ENCODE peak calls at places on chromosome 22, in five cellular contexts. H is transverse colon, R is heart right ventricle, V is lung, G is gastrocnemius medialis. M is an unnamed sample.

GRCh38 chr22:35230417-35230816 is 26.9 kb upstream of the HMGXB4 start:
- DNase-seq in H (no peak), R (no peak), V (no peak), G (no peak), M (no peak)

GRCh38 chr22:31244943-31245451 is 32.9 kb downstream of the LIMK2 start:
- DNase-seq in H (no peak), R (no peak), V (no peak), G (no peak), M (no peak)

GRCh38 chr22:24875862-24876506 is 70.0 kb downstream of the SGSM1 start:
- DNase-seq in H (no peak), R (no peak), V (no peak), G (no peak), M (no peak)

GRCh38 chr22:49214976-49215375 is 612.7 kb downstream of the BRD1 start:
- DNase-seq in H (peak), R (no peak), V (no peak), G (no peak), M (peak)

GRCh38 chr22:31631381-31631780 is 30.6 kb downstream of the PISD start:
- DNase-seq in H (no peak), R (no peak), V (no peak), G (no peak), M (no peak)

GRCh38 chr22:31119026-31119717 is 3.6 kb upstream of the INPP5J start:
- DNase-seq in H (no peak), R (peak), V (no peak), G (no peak), M (no peak)

GRCh38 chr22:37358386-37358785 is 68.9 kb downstream of the ELFN2 start:
- DNase-seq in H (no peak), R (no peak), V (no peak), G (no peak), M (no peak)

GRCh38 chr22:27670701-27671412 is 130.7 kb downstream of the MN1 start:
- DNase-seq in H (peak), R (peak), V (no peak), G (no peak), M (no peak)

GRCh38 chr22:17920145-17920605 is 104.2 kb downstream of the MICAL3 start:
- DNase-seq in H (peak), R (peak), V (no peak), G (no peak), M (no peak)

GRCh38 chr22:24128631-24129601 is 52.4 kb upstream of the SUSD2 start:
- DNase-seq in H (no peak), R (no peak), V (no peak), G (no peak), M (no peak)

GRCh38 chr22:33357894-33358440 is 299.8 kb upstream of the SYN3 start:
- DNase-seq in H (no peak), R (no peak), V (no peak), G (no peak), M (no peak)

GRCh38 chr22:30694638-30695350 is at the start of gene OSBP2:
- DNase-seq in H (peak), R (peak), V (peak), G (no peak), M (no peak)

GRCh38 chr22:24995649-24996180 is 43.2 kb downstream of the KIAA1671 start:
- DNase-seq in H (no peak), R (no peak), V (no peak), G (no peak), M (no peak)

GRCh38 chr22:26462971-26463661 is 20.5 kb downstream of the HPS4 start:
- DNase-seq in H (no peak), R (no peak), V (no peak), G (no peak), M (no peak)

GRCh38 chr22:49705631-49706352 is 121.9 kb downstream of the BRD1 start:
- DNase-seq in H (no peak), R (no peak), V (no peak), G (no peak), M (peak)

GRCh38 chr22:40889116-40889515 is 27.2 kb upstream of the DNAJB7 start:
- DNase-seq in H (no peak), R (no peak), V (no peak), G (no peak), M (no peak)

GRCh38 chr22:36334838-36335603 is 52.7 kb downstream of the MYH9 start:
- DNase-seq in H (no peak), R (no peak), V (no peak), G (no peak), M (no peak)

GRCh38 chr22:37126882-37127281 is 17.4 kb upstream of the TMPRSS6 start:
- DNase-seq in H (no peak), R (no peak), V (no peak), G (no peak), M (no peak)

GRCh38 chr22:45164217-45165123 is 745 bp downstream of the NUP50 start:
- DNase-seq in H (peak), R (peak), V (no peak), G (no peak), M (peak)

GRCh38 chr22:22673099-22673498 is 28.7 kb downstream of the GGTLC2 start:
- DNase-seq in H (no peak), R (no peak), V (no peak), G (no peak), M (no peak)

DNA sequence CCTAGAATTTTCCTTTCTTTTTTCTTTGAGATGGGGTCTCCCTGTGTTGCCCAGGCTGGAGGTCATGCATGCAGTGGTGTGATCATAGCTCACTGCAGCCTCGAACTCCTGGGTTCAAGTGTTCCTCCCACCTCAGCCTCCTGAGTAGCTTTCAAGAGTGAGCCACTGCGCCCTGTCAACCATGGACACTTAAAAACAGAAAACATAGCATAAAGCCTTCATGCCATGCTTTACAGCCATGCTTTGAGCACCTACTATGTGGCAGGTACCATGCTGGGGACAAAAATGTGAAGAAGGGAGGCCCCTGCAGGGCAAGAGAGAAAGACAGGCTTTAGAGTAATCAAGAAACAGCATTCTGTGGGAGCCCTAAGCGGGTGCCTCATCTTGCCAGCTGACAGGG is 13.7 kb upstream of the GNB1L start:
- DNase-seq in H (no peak), R (no peak), V (no peak), G (no peak), M (no peak)
- TF ChIP-seq CTCF in H (no peak), R (no peak), V (no peak), G (no peak), M (no peak)

GRCh38 chr22:29524440-29525191 is 28.9 kb downstream of the THOC5 start:
- DNase-seq in H (peak), R (peak), V (no peak), G (no peak), M (no peak)
- TF ChIP-seq CTCF in H (peak), R (peak), V (no peak), G (peak), M (peak)

DNA sequence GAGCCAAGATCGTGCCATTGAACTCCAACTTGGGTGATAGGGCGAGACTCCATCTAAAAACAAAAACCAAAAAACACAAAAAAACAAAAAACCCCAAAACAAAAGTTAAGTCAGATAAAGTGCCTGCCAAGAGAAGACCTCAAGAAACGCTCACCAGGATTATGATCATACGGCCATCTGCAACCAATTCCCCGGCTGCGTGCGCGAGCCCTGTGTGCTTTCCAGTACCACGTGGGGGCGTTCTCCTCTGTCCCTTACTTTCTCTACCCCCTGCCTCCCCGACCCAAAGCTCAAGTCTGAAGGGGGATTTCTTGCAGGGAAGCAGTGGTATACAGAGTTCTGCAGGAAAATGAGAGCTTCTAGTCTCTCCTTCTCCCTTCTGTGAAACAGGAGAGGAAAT is 10.5 kb upstream of the RPS19BP1 start:
- DNase-seq in H (no peak), R (no peak), V (no peak), G (no peak), M (no peak)
- TF ChIP-seq CTCF in H (no peak), R (no peak), V (no peak), G (no peak), M (no peak)

DNA sequence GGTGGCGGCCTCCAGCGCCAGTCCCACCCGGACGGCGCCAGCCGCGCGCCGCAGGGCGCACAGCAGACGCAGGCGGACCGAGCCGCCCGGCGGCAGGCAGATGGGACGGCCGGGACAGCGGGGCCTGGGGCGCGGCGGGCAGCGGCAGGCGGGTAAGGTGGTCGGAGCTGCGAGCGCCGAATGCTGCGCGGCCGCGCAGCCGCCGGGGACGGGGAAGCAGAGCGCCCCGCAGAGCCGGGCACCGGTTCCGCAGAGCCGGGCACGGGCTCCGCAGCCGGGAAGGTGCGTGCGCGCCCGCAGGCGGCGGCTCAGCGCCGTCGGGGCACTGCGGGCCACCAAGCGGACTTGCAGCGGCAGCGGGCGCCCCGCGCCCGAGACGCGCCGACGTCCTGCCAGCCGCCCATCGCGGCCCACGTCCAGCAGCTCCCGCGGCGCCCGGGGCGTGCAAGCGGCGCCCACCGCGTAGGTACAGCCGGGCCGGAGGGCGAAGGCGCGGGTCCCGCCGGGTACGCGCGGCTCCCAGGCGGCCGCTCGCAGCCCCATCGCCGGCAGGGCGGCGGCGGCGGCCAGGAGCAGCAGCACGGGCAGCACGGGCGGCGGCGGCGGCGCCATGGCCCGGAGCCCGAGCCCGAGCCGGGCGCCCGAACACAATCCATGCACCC is 730 bp downstream of the CELSR1 start:
- DNase-seq in H (no peak), R (no peak), V (no peak), G (no peak), M (no peak)
- TF ChIP-seq CTCF in H (no peak), R (no peak), V (no peak), G (no peak), M (no peak)

GRCh38 chr22:44003776-44004460 is 20.2 kb upstream of the PARVB start:
- DNase-seq in H (no peak), R (no peak), V (no peak), G (no peak), M (no peak)
- TF ChIP-seq CTCF in H (no peak), R (peak), V (no peak), G (no peak), M (no peak)

GRCh38 chr22:21593406-21594232 is 26.1 kb downstream of the UBE2L3 start:
- DNase-seq in H (no peak), R (peak), V (no peak), G (no peak), M (no peak)
- TF ChIP-seq CTCF in H (no peak), R (no peak), V (no peak), G (no peak), M (no peak)

DNA sequence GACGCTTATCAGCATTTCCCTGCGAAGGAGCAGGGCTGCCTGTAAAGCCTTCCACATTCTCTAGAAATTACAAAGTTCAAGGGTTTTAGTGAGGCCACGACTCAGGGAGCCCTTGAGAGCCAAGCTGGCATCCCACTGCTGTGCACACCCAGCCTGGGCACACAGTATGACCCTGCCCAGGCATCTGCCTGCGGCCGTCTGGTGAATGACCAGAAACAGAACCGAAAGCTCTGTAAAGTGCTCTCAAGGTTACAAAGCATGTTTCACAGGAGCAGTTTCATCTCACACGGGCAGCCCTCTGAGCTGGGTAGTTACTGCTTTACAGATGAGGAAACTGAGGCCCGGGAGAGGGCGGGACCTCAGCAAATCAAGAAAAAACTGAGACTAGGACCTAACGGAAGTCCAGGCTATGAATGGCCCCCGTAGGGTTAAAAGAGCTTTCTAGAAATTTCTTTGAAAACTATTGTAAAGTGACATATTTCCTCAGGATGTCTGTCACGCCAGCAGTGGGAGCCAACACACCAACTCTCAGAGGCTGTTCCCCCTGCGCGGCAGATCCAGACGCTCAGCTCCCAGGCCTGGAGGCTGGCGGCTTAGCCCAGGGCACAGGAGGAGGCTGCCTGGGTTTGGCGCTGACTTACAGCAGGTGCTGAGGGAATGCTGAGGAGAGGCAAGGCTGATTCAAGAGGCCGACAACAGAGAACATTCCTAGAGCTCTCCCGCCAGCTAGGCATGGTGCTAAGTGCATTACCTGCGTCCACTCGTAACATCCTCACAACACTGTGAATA is 7.7 kb upstream of the TCF20 start:
- DNase-seq in H (no peak), R (no peak), V (no peak), G (no peak), M (no peak)
- TF ChIP-seq CTCF in H (no peak), R (no peak), V (no peak), G (no peak), M (no peak)

DNA sequence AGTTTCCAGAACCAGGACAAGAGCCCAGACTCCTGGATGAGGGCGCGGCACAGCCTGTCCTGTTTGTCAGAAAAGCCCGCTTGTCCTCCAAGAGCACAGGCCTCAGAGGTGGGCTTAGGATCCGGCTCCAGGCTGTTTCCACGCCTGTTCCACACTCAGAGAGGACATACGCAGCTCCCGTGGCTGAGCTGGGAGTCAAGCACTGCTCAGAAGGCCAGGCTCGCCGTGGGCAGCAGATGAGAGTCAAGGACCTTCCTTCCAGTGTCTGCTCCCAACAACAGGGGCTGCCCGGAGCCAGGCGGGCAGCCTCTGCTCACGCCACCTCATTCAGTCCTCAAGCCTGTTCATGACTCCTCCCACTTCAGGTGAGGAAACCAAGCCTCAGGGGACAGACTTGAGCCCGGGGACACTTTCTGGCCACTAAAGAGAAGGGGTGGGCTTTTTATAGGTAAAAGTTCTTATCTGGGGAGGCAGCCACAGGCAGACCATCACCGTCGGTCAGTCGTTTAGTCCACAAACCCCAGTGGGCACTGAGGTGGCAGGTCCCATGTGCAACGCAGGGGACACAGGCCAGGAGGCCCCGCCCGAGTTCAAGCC is 3.8 kb downstream of the CYB5R3 start:
- DNase-seq in H (no peak), R (no peak), V (no peak), G (no peak), M (no peak)
- TF ChIP-seq CTCF in H (no peak), R (no peak), V (no peak), G (no peak), M (no peak)